ENCODE peak calls at places on chromosome 3, in six cellular contexts. One of them, this sample, is unnamed.

GRCh38 chr3:14261229-14261628 is 82.6 kb downstream of the LSM3 start:
- DNase-seq in IMR-90: peak; percentile 77
- DNase-seq in spleen: peak; percentile 94
- DNase-seq in heart left ventricle: peak; percentile 83
- DNase-seq in mesendoderm: peak; percentile 88
- DNase-seq in tibial artery: peak; percentile 87
- DNase-seq in this sample: peak; percentile 89

GRCh38 chr3:129827765-129828164 is 65.7 kb downstream of the TMCC1 start:
- DNase-seq in tibial artery: no peak
- DNase-seq in mesendoderm: no peak
- DNase-seq in heart left ventricle: no peak
- DNase-seq in IMR-90: no peak
- DNase-seq in spleen: peak; percentile 84
- DNase-seq in this sample: no peak

GRCh38 chr3:50444213-50444612 is 59.2 kb downstream of the CACNA2D2 start:
- DNase-seq in tibial artery: no peak
- DNase-seq in heart left ventricle: no peak
- DNase-seq in IMR-90: no peak
- DNase-seq in spleen: no peak
- DNase-seq in mesendoderm: no peak
- DNase-seq in this sample: no peak

GRCh38 chr3:168511428-168512014 is 415.8 kb upstream of the GOLIM4 start:
- DNase-seq in IMR-90: peak; percentile 20
- DNase-seq in spleen: no peak
- DNase-seq in mesendoderm: peak; percentile 24
- DNase-seq in heart left ventricle: no peak
- DNase-seq in tibial artery: no peak
- DNase-seq in this sample: no peak

GRCh38 chr3:107660316-107660976 is 137.7 kb downstream of the BBX start:
- DNase-seq in mesendoderm: no peak
- DNase-seq in heart left ventricle: no peak
- DNase-seq in tibial artery: no peak
- DNase-seq in spleen: no peak
- DNase-seq in IMR-90: peak; percentile 77
- DNase-seq in this sample: no peak

GRCh38 chr3:195094211-195094921 is 176.6 kb downstream of the XXYLT1 start:
- DNase-seq in spleen: peak; percentile 93
- DNase-seq in tibial artery: peak; percentile 61
- DNase-seq in IMR-90: no peak
- DNase-seq in mesendoderm: peak; percentile 21
- DNase-seq in heart left ventricle: no peak
- DNase-seq in this sample: peak; percentile 61

GRCh38 chr3:5006755-5007202 is 27.5 kb downstream of the BHLHE40 start:
- DNase-seq in heart left ventricle: no peak
- DNase-seq in mesendoderm: no peak
- DNase-seq in spleen: peak; percentile 68
- DNase-seq in tibial artery: no peak
- DNase-seq in IMR-90: no peak
- DNase-seq in this sample: no peak

GRCh38 chr3:197749315-197749600 is 425 bp upstream of the FYTTD1 start:
- DNase-seq in spleen: no peak
- DNase-seq in tibial artery: no peak
- DNase-seq in mesendoderm: peak; percentile 65
- DNase-seq in heart left ventricle: no peak
- DNase-seq in IMR-90: peak; percentile 76
- DNase-seq in this sample: no peak

GRCh38 chr3:61928020-61928419 is 366.6 kb downstream of the PTPRG start:
- DNase-seq in spleen: no peak
- DNase-seq in heart left ventricle: no peak
- DNase-seq in IMR-90: peak; percentile 7
- DNase-seq in mesendoderm: no peak
- DNase-seq in tibial artery: no peak
- DNase-seq in this sample: no peak

GRCh38 chr3:138890555-138891187 is 55.9 kb upstream of the PIK3CB start:
- DNase-seq in mesendoderm: no peak
- DNase-seq in spleen: no peak
- DNase-seq in IMR-90: no peak
- DNase-seq in tibial artery: no peak
- DNase-seq in heart left ventricle: no peak
- DNase-seq in this sample: no peak

GRCh38 chr3:99765042-99765942 is 52.4 kb upstream of the CMSS1 start:
- DNase-seq in heart left ventricle: no peak
- DNase-seq in mesendoderm: no peak
- DNase-seq in IMR-90: peak; percentile 73
- DNase-seq in tibial artery: no peak
- DNase-seq in spleen: no peak
- DNase-seq in this sample: no peak

GRCh38 chr3:154217663-154218062 is 96.5 kb downstream of the ARHGEF26 start:
- DNase-seq in mesendoderm: no peak
- DNase-seq in IMR-90: no peak
- DNase-seq in spleen: no peak
- DNase-seq in heart left ventricle: no peak
- DNase-seq in tibial artery: no peak
- DNase-seq in this sample: no peak

GRCh38 chr3:194070634-194071409 is 65.1 kb upstream of the HES1 start:
- DNase-seq in heart left ventricle: peak; percentile 89
- DNase-seq in tibial artery: peak; percentile 93
- DNase-seq in mesendoderm: peak; percentile 93
- DNase-seq in IMR-90: peak; percentile 87
- DNase-seq in spleen: peak; percentile 96
- DNase-seq in this sample: peak; percentile 92

GRCh38 chr3:131110087-131110486 is 83.4 kb downstream of the NEK11 start:
- DNase-seq in mesendoderm: peak; percentile 3
- DNase-seq in heart left ventricle: no peak
- DNase-seq in tibial artery: no peak
- DNase-seq in spleen: no peak
- DNase-seq in IMR-90: peak; percentile 21
- DNase-seq in this sample: no peak

GRCh38 chr3:171801738-171802600 is 8.3 kb downstream of the PLD1 start:
- DNase-seq in IMR-90: peak; percentile 93
- DNase-seq in tibial artery: no peak
- DNase-seq in spleen: no peak
- DNase-seq in heart left ventricle: no peak
- DNase-seq in mesendoderm: no peak
- DNase-seq in this sample: no peak

GRCh38 chr3:172115059-172115458 is 75.7 kb downstream of the FNDC3B start:
- DNase-seq in IMR-90: no peak
- DNase-seq in mesendoderm: no peak
- DNase-seq in spleen: no peak
- DNase-seq in tibial artery: no peak
- DNase-seq in heart left ventricle: no peak
- DNase-seq in this sample: no peak

GRCh38 chr3:49158108-49158709 is 7.9 kb downstream of the CCDC71 start:
- DNase-seq in spleen: no peak
- DNase-seq in heart left ventricle: no peak
- DNase-seq in tibial artery: no peak
- DNase-seq in mesendoderm: peak; percentile 77
- DNase-seq in IMR-90: no peak
- DNase-seq in this sample: no peak

GRCh38 chr3:134029734-134030381 is at the start of gene SLCO2A1:
- DNase-seq in heart left ventricle: peak; percentile 34
- DNase-seq in tibial artery: no peak
- DNase-seq in IMR-90: peak; percentile 11
- DNase-seq in spleen: no peak
- DNase-seq in mesendoderm: peak; percentile 87
- DNase-seq in this sample: peak; percentile 76

GRCh38 chr3:124362418-124362817 is 367.8 kb upstream of the UMPS start:
- DNase-seq in tibial artery: no peak
- DNase-seq in IMR-90: no peak
- DNase-seq in heart left ventricle: no peak
- DNase-seq in spleen: no peak
- DNase-seq in mesendoderm: no peak
- DNase-seq in this sample: no peak

GRCh38 chr3:188468196-188468595 is 314.2 kb downstream of the LPP start:
- DNase-seq in spleen: no peak
- DNase-seq in heart left ventricle: no peak
- DNase-seq in IMR-90: no peak
- DNase-seq in mesendoderm: no peak
- DNase-seq in tibial artery: no peak
- DNase-seq in this sample: no peak

GRCh38 chr3:142215111-142215510 is 10.3 kb downstream of the GK5 start:
- DNase-seq in IMR-90: peak; percentile 23
- DNase-seq in tibial artery: no peak
- DNase-seq in heart left ventricle: no peak
- DNase-seq in spleen: no peak
- DNase-seq in mesendoderm: no peak
- DNase-seq in this sample: no peak

GRCh38 chr3:81245043-81245442 is 516.4 kb downstream of the GBE1 start:
- DNase-seq in mesendoderm: no peak
- DNase-seq in spleen: no peak
- DNase-seq in heart left ventricle: no peak
- DNase-seq in tibial artery: no peak
- DNase-seq in IMR-90: no peak
- DNase-seq in this sample: no peak

GRCh38 chr3:160400631-160401150 is 1.2 kb downstream of the SMC4 start:
- DNase-seq in tibial artery: peak; percentile 65
- DNase-seq in spleen: peak; percentile 91
- DNase-seq in heart left ventricle: peak; percentile 23
- DNase-seq in IMR-90: no peak
- DNase-seq in mesendoderm: peak; percentile 28
- DNase-seq in this sample: peak; percentile 74

GRCh38 chr3:37668831-37669610 is 192.7 kb upstream of the CTDSPL start:
- DNase-seq in mesendoderm: no peak
- DNase-seq in IMR-90: no peak
- DNase-seq in spleen: no peak
- DNase-seq in heart left ventricle: peak; percentile 49
- DNase-seq in tibial artery: peak; percentile 75
- DNase-seq in this sample: no peak

GRCh38 chr3:185325946-185326791 is 36.8 kb upstream of the MAP3K13 start:
- DNase-seq in spleen: no peak
- DNase-seq in tibial artery: no peak
- DNase-seq in mesendoderm: no peak
- DNase-seq in heart left ventricle: no peak
- DNase-seq in IMR-90: no peak
- DNase-seq in this sample: no peak

GRCh38 chr3:151625057-151625456 is 108.7 kb upstream of the AADACL2 start:
- DNase-seq in spleen: no peak
- DNase-seq in heart left ventricle: no peak
- DNase-seq in tibial artery: no peak
- DNase-seq in mesendoderm: no peak
- DNase-seq in IMR-90: no peak
- DNase-seq in this sample: no peak

GRCh38 chr3:155581579-155581978 is 163.3 kb downstream of the PLCH1 start:
- DNase-seq in spleen: no peak
- DNase-seq in heart left ventricle: no peak
- DNase-seq in tibial artery: no peak
- DNase-seq in IMR-90: no peak
- DNase-seq in mesendoderm: no peak
- DNase-seq in this sample: no peak

GRCh38 chr3:105857963-105858362 is 10.8 kb downstream of the CBLB start:
- DNase-seq in heart left ventricle: no peak
- DNase-seq in spleen: no peak
- DNase-seq in mesendoderm: no peak
- DNase-seq in tibial artery: no peak
- DNase-seq in IMR-90: no peak
- DNase-seq in this sample: no peak
- H3K4me1 ChIP-seq in heart left ventricle: no peaks in the 10 kb centered on the region
- H3K4me1 ChIP-seq in spleen: peaks cover 55% of the 10 kb centered on the region
- H3K4me1 ChIP-seq in mesendoderm: no peaks in the 10 kb centered on the region
- H3K4me1 ChIP-seq in tibial artery: peaks cover 9% of the 10 kb centered on the region
- H3K4me1 ChIP-seq in IMR-90: no peaks in the 10 kb centered on the region
- H3K4me1 ChIP-seq in this sample: peaks cover 14% of the 10 kb centered on the region

GRCh38 chr3:64354956-64355355 is 129.7 kb upstream of the PRICKLE2 start:
- DNase-seq in spleen: no peak
- DNase-seq in mesendoderm: no peak
- DNase-seq in IMR-90: no peak
- DNase-seq in tibial artery: no peak
- DNase-seq in heart left ventricle: no peak
- DNase-seq in this sample: no peak
- H3K4me3 ChIP-seq in spleen: no peak overlapping the region
- H3K4me3 ChIP-seq in mesendoderm: no peak overlapping the region
- H3K4me3 ChIP-seq in IMR-90: no peak overlapping the region
- H3K4me3 ChIP-seq in tibial artery: no peak overlapping the region
- H3K4me3 ChIP-seq in heart left ventricle: no peak overlapping the region
- H3K4me3 ChIP-seq in this sample: peak overlapping the region; percentile 19

GRCh38 chr3:111764645-111765091 is 94.4 kb upstream of the PHLDB2 start:
- DNase-seq in tibial artery: no peak
- DNase-seq in mesendoderm: no peak
- DNase-seq in IMR-90: peak; percentile 59
- DNase-seq in spleen: no peak
- DNase-seq in heart left ventricle: no peak
- DNase-seq in this sample: no peak
- H3K4me1 ChIP-seq in tibial artery: peaks cover 53% of the 10 kb centered on the region
- H3K4me1 ChIP-seq in mesendoderm: no peaks in the 10 kb centered on the region
- H3K4me1 ChIP-seq in IMR-90: peaks cover 32% of the 10 kb centered on the region
- H3K4me1 ChIP-seq in spleen: peaks cover 18% of the 10 kb centered on the region
- H3K4me1 ChIP-seq in heart left ventricle: no peaks in the 10 kb centered on the region
- H3K4me1 ChIP-seq in this sample: peaks cover 30% of the 10 kb centered on the region

GRCh38 chr3:128490650-128491070 is 2.3 kb downstream of the GATA2 start:
- DNase-seq in mesendoderm: peak; percentile 48
- DNase-seq in IMR-90: no peak
- DNase-seq in spleen: no peak
- DNase-seq in heart left ventricle: no peak
- DNase-seq in tibial artery: no peak
- DNase-seq in this sample: peak; percentile 62
- H3K4me3 ChIP-seq in mesendoderm: no peak overlapping the region
- H3K4me3 ChIP-seq in IMR-90: peak overlapping the region; percentile 52
- H3K4me3 ChIP-seq in spleen: peak overlapping the region; percentile 40
- H3K4me3 ChIP-seq in heart left ventricle: peak overlapping the region; percentile 74
- H3K4me3 ChIP-seq in tibial artery: peak overlapping the region; percentile 51
- H3K4me3 ChIP-seq in this sample: peak overlapping the region; percentile 60

GRCh38 chr3:73608805-73609641 is 15.7 kb downstream of the PDZRN3 start:
- DNase-seq in tibial artery: no peak
- DNase-seq in spleen: no peak
- DNase-seq in mesendoderm: no peak
- DNase-seq in heart left ventricle: no peak
- DNase-seq in IMR-90: no peak
- DNase-seq in this sample: no peak
- H3K4me1 ChIP-seq in tibial artery: peaks cover 45% of the 10 kb centered on the region
- H3K4me1 ChIP-seq in spleen: no peaks in the 10 kb centered on the region
- H3K4me1 ChIP-seq in mesendoderm: no peaks in the 10 kb centered on the region
- H3K4me1 ChIP-seq in heart left ventricle: no peaks in the 10 kb centered on the region
- H3K4me1 ChIP-seq in IMR-90: peaks cover 8% of the 10 kb centered on the region
- H3K4me1 ChIP-seq in this sample: peaks cover 7% of the 10 kb centered on the region

This sample was measured in upper lobe of right lung.